ENCODE peak calls at places on chromosome 17, in ten cellular contexts. One of them, this sample, is unnamed.

GRCh38 chr17:32912218-32912897 is 15.6 kb upstream of the TMEM98 start:
- DNase-seq in NCI-H460: no peak
- DNase-seq in CD8-positive, alpha-beta T cell: no peak
- DNase-seq in iPS-NIHi11: peak
- DNase-seq in NCI-H1930: no peak
- DNase-seq in effector memory CD4-positive, alpha-beta T cell: no peak
- DNase-seq in left cardiac atrium: peak
- DNase-seq in stomach: peak
- DNase-seq in T-helper 1 cell: no peak
- DNase-seq in GM04503: no peak
- DNase-seq in this sample: no peak

GRCh38 chr17:70767102-70767701 is 597.9 kb downstream of the KCNJ2 start:
- DNase-seq in NCI-H460: peak
- DNase-seq in CD8-positive, alpha-beta T cell: no peak
- DNase-seq in iPS-NIHi11: peak
- DNase-seq in NCI-H1930: peak
- DNase-seq in effector memory CD4-positive, alpha-beta T cell: no peak
- DNase-seq in left cardiac atrium: no peak
- DNase-seq in stomach: no peak
- DNase-seq in T-helper 1 cell: no peak
- DNase-seq in GM04503: no peak
- DNase-seq in this sample: peak

GRCh38 chr17:69317625-69318024 is 9.3 kb downstream of the ABCA5 start:
- DNase-seq in NCI-H460: no peak
- DNase-seq in CD8-positive, alpha-beta T cell: no peak
- DNase-seq in iPS-NIHi11: no peak
- DNase-seq in NCI-H1930: no peak
- DNase-seq in effector memory CD4-positive, alpha-beta T cell: no peak
- DNase-seq in left cardiac atrium: no peak
- DNase-seq in stomach: no peak
- DNase-seq in T-helper 1 cell: no peak
- DNase-seq in GM04503: no peak
- DNase-seq in this sample: no peak

GRCh38 chr17:76384222-76384986 is at the start of gene SPHK1:
- DNase-seq in NCI-H460: peak
- DNase-seq in CD8-positive, alpha-beta T cell: peak
- DNase-seq in iPS-NIHi11: peak
- DNase-seq in NCI-H1930: peak
- DNase-seq in effector memory CD4-positive, alpha-beta T cell: no peak
- DNase-seq in left cardiac atrium: peak
- DNase-seq in stomach: peak
- DNase-seq in T-helper 1 cell: no peak
- DNase-seq in GM04503: no peak
- DNase-seq in this sample: peak

GRCh38 chr17:50028207-50029120 is 27.4 kb upstream of the ITGA3 start:
- DNase-seq in NCI-H460: no peak
- DNase-seq in CD8-positive, alpha-beta T cell: no peak
- DNase-seq in iPS-NIHi11: peak
- DNase-seq in NCI-H1930: no peak
- DNase-seq in effector memory CD4-positive, alpha-beta T cell: no peak
- DNase-seq in left cardiac atrium: no peak
- DNase-seq in stomach: no peak
- DNase-seq in T-helper 1 cell: no peak
- DNase-seq in GM04503: no peak
- DNase-seq in this sample: peak

GRCh38 chr17:28572294-28573099 is 1.2 kb upstream of the PIGS start:
- DNase-seq in NCI-H460: no peak
- DNase-seq in CD8-positive, alpha-beta T cell: no peak
- DNase-seq in iPS-NIHi11: no peak
- DNase-seq in NCI-H1930: no peak
- DNase-seq in effector memory CD4-positive, alpha-beta T cell: no peak
- DNase-seq in left cardiac atrium: no peak
- DNase-seq in stomach: no peak
- DNase-seq in T-helper 1 cell: no peak
- DNase-seq in GM04503: no peak
- DNase-seq in this sample: no peak

GRCh38 chr17:17350491-17351355 is 47.5 kb downstream of the NT5M start:
- DNase-seq in NCI-H460: no peak
- DNase-seq in CD8-positive, alpha-beta T cell: no peak
- DNase-seq in iPS-NIHi11: peak
- DNase-seq in NCI-H1930: no peak
- DNase-seq in effector memory CD4-positive, alpha-beta T cell: no peak
- DNase-seq in left cardiac atrium: no peak
- DNase-seq in stomach: peak
- DNase-seq in T-helper 1 cell: no peak
- DNase-seq in GM04503: no peak
- DNase-seq in this sample: peak

GRCh38 chr17:72498671-72499210 is 377.9 kb downstream of the SOX9 start:
- DNase-seq in NCI-H460: no peak
- DNase-seq in CD8-positive, alpha-beta T cell: no peak
- DNase-seq in iPS-NIHi11: no peak
- DNase-seq in NCI-H1930: no peak
- DNase-seq in effector memory CD4-positive, alpha-beta T cell: no peak
- DNase-seq in left cardiac atrium: no peak
- DNase-seq in stomach: no peak
- DNase-seq in T-helper 1 cell: no peak
- DNase-seq in GM04503: no peak
- DNase-seq in this sample: no peak

GRCh38 chr17:44912763-44913544 is 2.3 kb downstream of the GFAP start:
- DNase-seq in NCI-H460: no peak
- DNase-seq in CD8-positive, alpha-beta T cell: no peak
- DNase-seq in iPS-NIHi11: no peak
- DNase-seq in NCI-H1930: no peak
- DNase-seq in effector memory CD4-positive, alpha-beta T cell: no peak
- DNase-seq in left cardiac atrium: no peak
- DNase-seq in stomach: no peak
- DNase-seq in T-helper 1 cell: no peak
- DNase-seq in GM04503: no peak
- DNase-seq in this sample: no peak

GRCh38 chr17:47180337-47180736 is 8.8 kb downstream of the CDC27 start:
- DNase-seq in NCI-H460: no peak
- DNase-seq in CD8-positive, alpha-beta T cell: no peak
- DNase-seq in iPS-NIHi11: no peak
- DNase-seq in NCI-H1930: no peak
- DNase-seq in effector memory CD4-positive, alpha-beta T cell: no peak
- DNase-seq in left cardiac atrium: no peak
- DNase-seq in stomach: no peak
- DNase-seq in T-helper 1 cell: no peak
- DNase-seq in GM04503: no peak
- DNase-seq in this sample: peak

GRCh38 chr17:71412803-71413202 is 708.0 kb upstream of the SOX9 start:
- DNase-seq in NCI-H460: peak
- DNase-seq in CD8-positive, alpha-beta T cell: no peak
- DNase-seq in iPS-NIHi11: no peak
- DNase-seq in NCI-H1930: no peak
- DNase-seq in effector memory CD4-positive, alpha-beta T cell: no peak
- DNase-seq in left cardiac atrium: no peak
- DNase-seq in stomach: no peak
- DNase-seq in T-helper 1 cell: no peak
- DNase-seq in GM04503: peak
- DNase-seq in this sample: no peak

GRCh38 chr17:50879086-50879485 is 12.9 kb upstream of the TOB1 start:
- DNase-seq in NCI-H460: no peak
- DNase-seq in CD8-positive, alpha-beta T cell: no peak
- DNase-seq in iPS-NIHi11: no peak
- DNase-seq in NCI-H1930: no peak
- DNase-seq in effector memory CD4-positive, alpha-beta T cell: no peak
- DNase-seq in left cardiac atrium: no peak
- DNase-seq in stomach: no peak
- DNase-seq in T-helper 1 cell: no peak
- DNase-seq in GM04503: no peak
- DNase-seq in this sample: no peak

GRCh38 chr17:31724619-31725018 is 134.4 kb downstream of the COPRS start:
- DNase-seq in NCI-H460: no peak
- DNase-seq in CD8-positive, alpha-beta T cell: no peak
- DNase-seq in iPS-NIHi11: no peak
- DNase-seq in NCI-H1930: no peak
- DNase-seq in effector memory CD4-positive, alpha-beta T cell: no peak
- DNase-seq in left cardiac atrium: no peak
- DNase-seq in stomach: no peak
- DNase-seq in T-helper 1 cell: no peak
- DNase-seq in GM04503: no peak
- DNase-seq in this sample: no peak

GRCh38 chr17:21028192-21028591 is 14.6 kb downstream of the USP22 start:
- DNase-seq in NCI-H460: no peak
- DNase-seq in CD8-positive, alpha-beta T cell: no peak
- DNase-seq in iPS-NIHi11: no peak
- DNase-seq in NCI-H1930: no peak
- DNase-seq in effector memory CD4-positive, alpha-beta T cell: no peak
- DNase-seq in left cardiac atrium: no peak
- DNase-seq in stomach: no peak
- DNase-seq in T-helper 1 cell: no peak
- DNase-seq in GM04503: no peak
- DNase-seq in this sample: no peak

GRCh38 chr17:73657473-73658116 is 13.3 kb upstream of the SDK2 start:
- DNase-seq in NCI-H460: peak
- DNase-seq in CD8-positive, alpha-beta T cell: no peak
- DNase-seq in iPS-NIHi11: peak
- DNase-seq in NCI-H1930: peak
- DNase-seq in effector memory CD4-positive, alpha-beta T cell: no peak
- DNase-seq in left cardiac atrium: peak
- DNase-seq in stomach: peak
- DNase-seq in T-helper 1 cell: no peak
- DNase-seq in GM04503: no peak
- DNase-seq in this sample: peak

GRCh38 chr17:50190278-50191069 is 11.0 kb downstream of the COL1A1 start:
- DNase-seq in NCI-H460: no peak
- DNase-seq in CD8-positive, alpha-beta T cell: no peak
- DNase-seq in iPS-NIHi11: no peak
- DNase-seq in NCI-H1930: no peak
- DNase-seq in effector memory CD4-positive, alpha-beta T cell: no peak
- DNase-seq in left cardiac atrium: no peak
- DNase-seq in stomach: no peak
- DNase-seq in T-helper 1 cell: no peak
- DNase-seq in GM04503: no peak
- DNase-seq in this sample: no peak

GRCh38 chr17:65593870-65594584 is 32.6 kb upstream of the AXIN2 start:
- DNase-seq in NCI-H460: no peak
- DNase-seq in CD8-positive, alpha-beta T cell: no peak
- DNase-seq in iPS-NIHi11: peak
- DNase-seq in NCI-H1930: no peak
- DNase-seq in effector memory CD4-positive, alpha-beta T cell: no peak
- DNase-seq in left cardiac atrium: no peak
- DNase-seq in stomach: no peak
- DNase-seq in T-helper 1 cell: no peak
- DNase-seq in GM04503: no peak
- DNase-seq in this sample: no peak

GRCh38 chr17:29909604-29910003 is 20.4 kb downstream of the SSH2 start:
- DNase-seq in NCI-H460: no peak
- DNase-seq in CD8-positive, alpha-beta T cell: no peak
- DNase-seq in iPS-NIHi11: no peak
- DNase-seq in NCI-H1930: no peak
- DNase-seq in effector memory CD4-positive, alpha-beta T cell: no peak
- DNase-seq in left cardiac atrium: no peak
- DNase-seq in stomach: no peak
- DNase-seq in T-helper 1 cell: no peak
- DNase-seq in GM04503: no peak
- DNase-seq in this sample: no peak

GRCh38 chr17:2034157-2034556 is 4.2 kb downstream of the DPH1 start:
- DNase-seq in NCI-H460: no peak
- DNase-seq in CD8-positive, alpha-beta T cell: no peak
- DNase-seq in iPS-NIHi11: no peak
- DNase-seq in NCI-H1930: no peak
- DNase-seq in effector memory CD4-positive, alpha-beta T cell: no peak
- DNase-seq in left cardiac atrium: no peak
- DNase-seq in stomach: no peak
- DNase-seq in T-helper 1 cell: no peak
- DNase-seq in GM04503: no peak
- DNase-seq in this sample: no peak

GRCh38 chr17:45265823-45266222 is 3.9 kb upstream of the SPATA32 start:
- DNase-seq in NCI-H460: no peak
- DNase-seq in CD8-positive, alpha-beta T cell: no peak
- DNase-seq in iPS-NIHi11: no peak
- DNase-seq in NCI-H1930: no peak
- DNase-seq in effector memory CD4-positive, alpha-beta T cell: no peak
- DNase-seq in left cardiac atrium: no peak
- DNase-seq in stomach: no peak
- DNase-seq in T-helper 1 cell: no peak
- DNase-seq in GM04503: peak
- DNase-seq in this sample: no peak

GRCh38 chr17:15655162-15655561 is 28.9 kb downstream of the TRIM16 start:
- DNase-seq in NCI-H460: no peak
- DNase-seq in CD8-positive, alpha-beta T cell: no peak
- DNase-seq in iPS-NIHi11: no peak
- DNase-seq in NCI-H1930: no peak
- DNase-seq in effector memory CD4-positive, alpha-beta T cell: no peak
- DNase-seq in left cardiac atrium: no peak
- DNase-seq in stomach: peak
- DNase-seq in T-helper 1 cell: no peak
- DNase-seq in GM04503: no peak
- DNase-seq in this sample: no peak

GRCh38 chr17:80388175-80388574 is 26.8 kb upstream of the ENDOV start:
- DNase-seq in NCI-H460: no peak
- DNase-seq in CD8-positive, alpha-beta T cell: no peak
- DNase-seq in iPS-NIHi11: no peak
- DNase-seq in NCI-H1930: no peak
- DNase-seq in effector memory CD4-positive, alpha-beta T cell: no peak
- DNase-seq in left cardiac atrium: no peak
- DNase-seq in stomach: no peak
- DNase-seq in T-helper 1 cell: no peak
- DNase-seq in GM04503: no peak
- DNase-seq in this sample: peak

GRCh38 chr17:63774141-63774981 is at the start of gene DDX42:
- DNase-seq in NCI-H460: peak
- DNase-seq in CD8-positive, alpha-beta T cell: peak
- DNase-seq in iPS-NIHi11: peak
- DNase-seq in NCI-H1930: peak
- DNase-seq in effector memory CD4-positive, alpha-beta T cell: peak
- DNase-seq in left cardiac atrium: peak
- DNase-seq in stomach: peak
- DNase-seq in T-helper 1 cell: no peak
- DNase-seq in GM04503: no peak
- DNase-seq in this sample: peak

This sample was measured in D341Med.